ENCODE peak calls at places on chromosomes 7 and 10, in seven cellular contexts. X is spleen; C is NAMALWA; T is stimulated activated CD8-positive, alpha-beta memory T cell treated with anti-CD3 and anti-CD28 coated beads, Interleukin-15, amount 100 ng/mL, for 48 hours; O is GM13976; A is epithelial cell of proximal tubule; E is MM.1S. F is an unnamed sample.

GRCh38 chr10:52121688-52122087 is 192.4 kb upstream of the DKK1 start:
- DNase-seq in T (no peak), X (no peak), A (no peak), C (no peak), E (no peak), O (no peak), F (no peak)

GRCh38 chr7:1247527-1248041 is 14.9 kb downstream of the UNCX start:
- DNase-seq in O (no peak), C (no peak), T (no peak), E (no peak), X (no peak), A (no peak), F (no peak)

GRCh38 chr10:97468162-97468561 is 22.2 kb downstream of the ZDHHC16 start:
- DNase-seq in A (no peak), T (no peak), E (peak), O (no peak), X (no peak), C (peak), F (no peak)

GRCh38 chr7:104767826-104768536 is 246.0 kb upstream of the KMT2E start:
- DNase-seq in O (no peak), X (no peak), E (no peak), A (no peak), T (no peak), C (no peak), F (no peak)

GRCh38 chr7:158814637-158815036 is 14.7 kb downstream of the ESYT2 start:
- DNase-seq in T (no peak), O (no peak), A (no peak), C (peak), E (no peak), X (no peak), F (peak)

GRCh38 chr10:23968296-23968695 is 240.6 kb upstream of the KIAA1217 start:
- DNase-seq in E (no peak), O (no peak), X (no peak), A (no peak), C (no peak), T (no peak), F (no peak)

GRCh38 chr7:157792954-157793353 is 456.1 kb downstream of the DNAJB6 start:
- DNase-seq in C (no peak), A (no peak), X (no peak), T (no peak), E (no peak), O (no peak), F (no peak)

GRCh38 chr7:128915841-128916642 is 5.5 kb upstream of the KCP start:
- DNase-seq in E (no peak), C (no peak), T (no peak), X (peak), A (no peak), O (peak), F (no peak)

GRCh38 chr7:75937958-75938786 is 23.2 kb downstream of the POR start:
- DNase-seq in A (peak), E (no peak), T (no peak), O (no peak), X (no peak), C (no peak), F (no peak)

F was measured in germinal center.